ENCODE peak calls at places on chromosomes 7 and 10, in seven cellular contexts. T, E, W, A, G, L and S are unnamed samples.

GRCh38 chr7:16648551-16648950 is 2.6 kb downstream of the BZW2 start:
- DNase-seq in L (no peak), A (no peak), W (no peak), G (no peak), T (no peak), E (no peak), S (no peak)

GRCh38 chr7:154304740-154305679 is 252.8 kb downstream of the DPP6 start:
- DNase-seq in L (no peak), G (no peak), T (no peak), W (no peak), A (no peak), E (no peak), S (no peak)

GRCh38 chr7:70779321-70779720 is 352.6 kb upstream of the GALNT17 start:
- DNase-seq in W (no peak), G (no peak), T (no peak), L (no peak), E (no peak), A (no peak), S (no peak)

GRCh38 chr7:22389892-22390291 is 32.9 kb upstream of the RAPGEF5 start:
- DNase-seq in A (no peak), T (no peak), G (no peak), L (no peak), E (no peak), W (no peak), S (no peak)

GRCh38 chr10:31759124-31759798 is 169.4 kb downstream of the ARHGAP12 start:
- DNase-seq in G (peak), A (peak), E (no peak), L (no peak), W (no peak), T (peak), S (peak)

GRCh38 chr7:45000096-45001032 is at the start of gene CCM2:
- DNase-seq in W (no peak), E (no peak), A (peak), T (peak), L (no peak), G (peak), S (no peak)

GRCh38 chr10:105207596-105207995 is 566.5 kb downstream of the SORCS3 start:
- DNase-seq in L (no peak), W (no peak), G (no peak), E (no peak), T (no peak), A (no peak), S (no peak)

GRCh38 chr7:123070702-123071286 is 75.3 kb upstream of the TAS2R16 start:
- DNase-seq in G (peak), E (no peak), L (no peak), A (peak), T (peak), W (peak), S (no peak)